ENCODE peak calls at places on chromosomes 16 and 17, in six cellular contexts. V, J, Q, C, I and P are unnamed samples.

GRCh38 chr17:44331249-44331760 is 6.7 kb upstream of the SLC25A39 start:
- DNase-seq in V (peak), Q (peak), I (peak), C (peak), J (peak), P (peak)

GRCh38 chr16:10428433-10429168 is 42.7 kb downstream of the ATF7IP2 start:
- DNase-seq in C (no peak), Q (no peak), J (no peak), V (no peak), I (no peak), P (no peak)

GRCh38 chr16:64098451-64098850 is 1023.4 kb downstream of the CDH11 start:
- DNase-seq in Q (peak), C (no peak), I (no peak), J (no peak), V (no peak), P (no peak)

GRCh38 chr16:78004501-78004900 is 17.8 kb upstream of the CLEC3A start:
- DNase-seq in J (no peak), I (no peak), V (no peak), C (no peak), Q (no peak), P (no peak)

GRCh38 chr17:41711669-41712400 is at the start of gene GAST:
- DNase-seq in C (no peak), I (no peak), Q (peak), V (no peak), J (no peak), P (no peak)

GRCh38 chr17:17778308-17779014 is 58.3 kb downstream of the SREBF1 start:
- DNase-seq in Q (no peak), V (no peak), J (no peak), I (no peak), C (peak), P (no peak)

GRCh38 chr16:86748643-86749042 is 170.3 kb downstream of the FOXL1 start:
- DNase-seq in J (no peak), C (no peak), I (no peak), Q (no peak), V (no peak), P (no peak)

GRCh38 chr17:12631076-12631475 is 34.6 kb upstream of the MYOCD start:
- DNase-seq in I (no peak), C (no peak), Q (no peak), V (no peak), J (no peak), P (no peak)

GRCh38 chr16:30000768-30001631 is 5.0 kb downstream of the INO80E start:
- DNase-seq in V (no peak), I (no peak), J (no peak), Q (no peak), C (peak), P (no peak)

GRCh38 chr16:50378417-50378816 is 9.6 kb upstream of the BRD7 start:
- DNase-seq in Q (no peak), C (no peak), J (no peak), V (no peak), I (no peak), P (no peak)

GRCh38 chr16:81478876-81479496 is 34.4 kb downstream of the CMIP start:
- DNase-seq in Q (no peak), J (no peak), C (peak), I (no peak), V (no peak), P (no peak)

GRCh38 chr17:17535957-17536356 is 39.8 kb upstream of the RASD1 start:
- DNase-seq in Q (no peak), V (no peak), C (peak), J (peak), I (peak), P (no peak)

GRCh38 chr17:61720016-61720795 is 129.2 kb upstream of the NACA2 start:
- DNase-seq in C (no peak), J (no peak), Q (no peak), V (no peak), I (no peak), P (no peak)

GRCh38 chr16:1818204-1818872 is 8.3 kb downstream of the HAGH start:
- DNase-seq in V (no peak), J (no peak), Q (no peak), I (no peak), C (no peak), P (no peak)

GRCh38 chr16:53041196-53041977 is 11.3 kb downstream of the CHD9NB start:
- DNase-seq in J (no peak), I (no peak), C (peak), Q (no peak), V (no peak), P (peak)

GRCh38 chr16:75080205-75081029 is 36.2 kb downstream of the LDHD start:
- DNase-seq in I (no peak), C (no peak), V (no peak), J (no peak), Q (peak), P (no peak)

GRCh38 chr17:4607773-4608187 is 23.5 kb downstream of the SMTNL2 start:
- DNase-seq in C (peak), I (no peak), Q (no peak), J (peak), V (no peak), P (no peak)

GRCh38 chr16:85256190-85256739 is 144.0 kb upstream of the CIBAR2 start:
- DNase-seq in C (no peak), Q (no peak), V (no peak), J (no peak), I (no peak), P (no peak)

GRCh38 chr17:62064791-62065563 is at the start of gene MED13:
- DNase-seq in I (peak), Q (peak), C (peak), V (peak), J (peak), P (peak)

GRCh38 chr17:42051645-42052044 is 1.2 kb upstream of the C17orf113 start:
- DNase-seq in J (no peak), C (no peak), I (no peak), V (no peak), Q (no peak), P (no peak)

GRCh38 chr16:84514874-84515835 is 10.7 kb upstream of the MEAK7 start:
- DNase-seq in I (no peak), V (no peak), J (no peak), Q (no peak), C (peak), P (peak)

GRCh38 chr17:82972836-82973372 is 106.5 kb upstream of the METRNL start:
- DNase-seq in V (no peak), J (no peak), C (no peak), Q (no peak), I (no peak), P (no peak)

GRCh38 chr17:79280822-79281572 is 206.4 kb downstream of the ENGASE start:
- DNase-seq in C (no peak), V (no peak), Q (no peak), I (no peak), J (no peak), P (no peak)

GRCh38 chr16:11359370-11359769 is 14.1 kb downstream of the RMI2 start:
- DNase-seq in Q (peak), C (no peak), V (no peak), J (no peak), I (no peak), P (no peak)

GRCh38 chr16:69171325-69172095 is 15.5 kb upstream of the SNTB2 start:
- DNase-seq in V (no peak), C (no peak), I (no peak), Q (no peak), J (no peak), P (no peak)

GRCh38 chr17:66461343-66461995 is 159.1 kb downstream of the PRKCA start:
- DNase-seq in J (no peak), Q (no peak), V (no peak), I (no peak), C (no peak), P (no peak)

GRCh38 chr17:50887705-50888245 is 21.6 kb upstream of the TOB1 start:
- DNase-seq in J (no peak), C (no peak), V (no peak), Q (no peak), I (no peak), P (no peak)

GRCh38 chr16:495127-495748 is 32.3 kb upstream of the CAPN15 start:
- DNase-seq in V (no peak), Q (peak), I (peak), C (no peak), J (no peak), P (peak)

GRCh38 chr16:67542464-67542863 is 13.8 kb downstream of the RIPOR1 start:
- DNase-seq in Q (peak), I (peak), C (peak), J (no peak), V (no peak), P (no peak)

GRCh38 chr16:49834496-49835009 is 21.4 kb downstream of the ZNF423 start:
- DNase-seq in C (peak), J (peak), I (no peak), V (no peak), Q (no peak), P (peak)

GRCh38 chr16:58120216-58120615 is 9.0 kb downstream of the CFAP20 start:
- DNase-seq in Q (no peak), J (no peak), C (no peak), I (no peak), V (no peak), P (no peak)
- H3K27ac ChIP-seq in Q (no peak), J (no peak), C (no peak), I (no peak), V (no peak), P (no peak)

DNA sequence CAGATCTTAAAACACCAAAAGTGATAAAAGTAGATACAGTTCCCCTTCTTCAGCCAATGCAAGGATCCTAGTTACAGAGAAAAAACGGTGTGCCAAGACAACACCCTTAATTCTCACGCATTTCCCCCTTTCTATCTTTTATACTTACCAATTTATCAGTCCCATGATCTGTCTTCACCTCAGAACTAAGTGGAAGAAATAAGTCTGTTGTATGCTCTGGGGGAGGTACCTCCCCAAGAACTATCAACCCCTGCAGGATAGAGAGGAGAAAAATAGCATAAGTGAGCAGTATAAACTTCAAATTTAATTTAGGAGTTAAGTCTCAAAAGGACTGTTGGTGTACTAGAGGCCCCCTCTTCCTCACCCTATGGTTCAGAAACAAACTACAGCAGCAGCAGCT is 83.2 kb downstream of the STH start:
- DNase-seq in I (no peak), V (no peak), Q (no peak), C (no peak), J (no peak), P (no peak)
- H3K27ac ChIP-seq in I (no peak), V (no peak), Q (no peak), C (no peak), J (no peak), P (no peak)

GRCh38 chr17:38978180-38978579 is 11.0 kb upstream of the FBXO47 start:
- DNase-seq in C (no peak), Q (no peak), I (no peak), J (no peak), V (no peak), P (no peak)

GRCh38 chr17:38982858-38983746 is 15.9 kb upstream of the FBXO47 start:
- DNase-seq in C (no peak), Q (peak), J (peak), I (peak), V (peak), P (peak)

GRCh38 chr17:38981640-38982039 is 14.4 kb upstream of the FBXO47 start:
- DNase-seq in Q (no peak), J (no peak), V (no peak), C (no peak), I (no peak), P (no peak)

DNA sequence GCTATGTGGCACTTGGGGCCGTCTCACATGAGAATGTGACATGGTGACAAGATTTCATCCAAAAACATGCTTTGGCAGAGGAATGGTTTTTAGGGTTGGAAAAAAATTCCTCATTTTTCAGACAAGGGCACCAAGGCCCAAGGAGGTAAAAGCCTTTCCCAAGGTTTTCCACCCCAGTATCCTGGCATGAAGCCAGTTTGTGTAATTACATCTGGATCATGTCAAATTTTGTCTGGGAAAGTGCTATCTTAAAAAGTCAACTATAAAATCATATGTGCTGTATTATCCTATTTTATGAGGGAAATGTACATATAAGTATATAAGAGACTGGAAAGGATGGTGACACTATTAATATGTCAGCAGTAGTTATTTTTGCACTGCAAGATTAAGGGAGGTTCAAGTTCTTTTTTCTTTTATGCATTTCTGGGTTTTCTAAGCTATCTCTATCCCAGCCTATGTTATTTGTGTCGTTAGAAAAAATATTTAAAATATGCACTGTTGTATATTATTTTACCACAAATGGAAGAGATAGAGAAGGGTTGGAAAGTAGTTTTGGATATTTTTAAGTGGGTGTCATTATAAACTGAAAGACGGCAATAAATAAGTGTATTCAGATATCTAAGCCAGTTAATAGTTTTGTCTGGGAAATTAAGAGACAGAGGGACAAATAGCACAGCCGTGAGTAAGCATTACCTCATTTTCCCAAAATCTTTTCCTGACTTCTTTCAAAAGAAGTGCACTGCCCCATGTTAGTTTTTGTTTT is 13.4 kb upstream of the FBXO47 start:
- DNase-seq in I (no peak), C (no peak), J (no peak), Q (no peak), V (no peak), P (no peak)
- H3K27ac ChIP-seq in I (no peak), C (no peak), J (no peak), Q (no peak), V (no peak), P (no peak)

DNA sequence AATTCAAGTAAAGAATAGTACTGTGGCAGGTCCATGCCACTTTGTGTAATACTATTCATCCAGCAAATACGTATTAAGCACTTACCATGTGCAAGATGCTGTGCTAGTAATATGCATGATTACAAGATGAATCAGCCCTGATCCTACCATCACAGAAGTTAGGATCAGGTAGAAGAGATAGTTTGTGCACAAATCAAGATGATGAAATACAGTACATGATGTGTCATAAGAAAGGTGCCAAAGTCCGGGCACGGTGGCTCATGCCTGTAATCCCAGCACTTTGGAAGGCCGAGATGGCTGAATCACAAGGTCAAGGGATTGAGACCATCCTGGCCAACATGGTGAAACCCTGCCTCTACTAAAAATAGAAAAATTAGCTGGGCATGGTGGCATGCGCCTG is 10.9 kb downstream of the COG4 start:
- DNase-seq in C (peak), Q (peak), V (no peak), I (peak), J (no peak), P (no peak)
- H3K27ac ChIP-seq in C (no peak), Q (no peak), V (no peak), I (no peak), J (no peak), P (no peak)

GRCh38 chr17:78117027-78117981 is 11.3 kb downstream of the TMC6 start:
- DNase-seq in V (no peak), I (no peak), Q (no peak), J (peak), C (peak), P (peak)
- H3K27ac ChIP-seq in V (no peak), I (no peak), Q (no peak), J (peak), C (no peak), P (no peak)

DNA sequence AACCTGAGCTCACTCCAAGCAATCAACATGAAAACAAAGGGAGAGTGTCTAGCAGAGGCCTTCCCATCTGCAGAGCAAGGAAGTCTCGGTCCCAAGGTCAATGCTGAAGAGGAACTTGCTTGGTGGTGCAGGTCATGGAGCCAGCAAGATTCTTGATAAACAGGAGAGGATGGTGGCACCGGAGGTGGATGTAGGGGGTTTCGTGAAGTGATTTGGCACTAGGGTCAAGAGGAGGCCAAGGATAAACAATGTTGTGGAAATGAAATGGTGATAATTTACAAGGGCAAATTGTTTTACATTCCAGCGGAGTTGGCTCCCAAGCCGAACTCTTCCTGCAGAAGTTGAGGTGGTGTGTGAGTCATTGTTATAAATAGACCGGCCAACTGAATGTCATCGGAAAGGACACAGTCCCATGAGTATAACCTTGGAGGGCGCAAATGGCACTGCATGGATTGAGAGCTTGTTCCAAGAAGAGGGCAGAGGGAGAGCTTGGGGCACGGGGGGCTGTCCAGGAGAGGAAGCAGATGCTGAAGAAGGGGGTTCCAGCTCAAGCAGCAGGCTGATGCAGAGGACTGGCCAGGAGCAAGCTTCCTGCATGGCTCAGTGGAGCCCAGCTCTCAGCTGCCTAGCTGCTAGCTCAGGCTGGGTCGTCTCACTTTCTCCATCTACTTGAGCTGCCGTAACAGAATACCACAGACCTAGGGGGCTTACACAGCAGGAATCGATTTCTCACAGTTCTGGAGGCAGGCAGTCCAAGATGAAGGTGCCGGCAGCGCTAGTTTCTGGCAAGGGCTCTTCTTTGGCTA is 136.6 kb downstream of the COPRS start:
- DNase-seq in C (no peak), V (no peak), J (no peak), Q (no peak), I (no peak), P (no peak)
- H3K27ac ChIP-seq in C (no peak), V (no peak), J (no peak), Q (no peak), I (no peak), P (no peak)